ENCODE peak calls at places on chromosomes 1 and 21, in five cellular contexts. I, G, S, K and Q are unnamed samples.

GRCh38 chr1:200172311-200172710 is 144.8 kb downstream of the NR5A2 start:
- DNase-seq in I (peak), G (no peak), S (no peak), K (no peak), Q (no peak)

GRCh38 chr1:14612281-14612680 is 13.8 kb downstream of the KAZN start:
- DNase-seq in I (no peak), G (no peak), S (no peak), K (no peak), Q (no peak)

GRCh38 chr1:173134800-173135199 is 72.3 kb downstream of the TNFSF4 start:
- DNase-seq in I (no peak), G (peak), S (no peak), K (no peak), Q (no peak)

GRCh38 chr1:226711976-226712778 is 26.9 kb downstream of the ITPKB start:
- DNase-seq in I (no peak), G (no peak), S (no peak), K (no peak), Q (no peak)

GRCh38 chr1:156157974-156158373 is 4.6 kb downstream of the SEMA4A start:
- DNase-seq in I (no peak), G (no peak), S (no peak), K (no peak), Q (no peak)

GRCh38 chr1:10681296-10682113 is 114.9 kb downstream of the CASZ1 start:
- DNase-seq in I (no peak), G (no peak), S (no peak), K (no peak), Q (no peak)

GRCh38 chr1:229884765-229885164 is 182.3 kb upstream of the GALNT2 start:
- DNase-seq in I (no peak), G (no peak), S (no peak), K (no peak), Q (no peak)

GRCh38 chr1:212760126-212760823 is 31.3 kb downstream of the NSL1 start:
- DNase-seq in I (peak), G (no peak), S (no peak), K (no peak), Q (no peak)

GRCh38 chr1:150976879-150977694 is 2.5 kb upstream of the CERS2 start:
- DNase-seq in I (peak), G (peak), S (peak), K (no peak), Q (peak)

GRCh38 chr21:42213082-42213774 is 5.7 kb upstream of the ABCG1 start:
- DNase-seq in I (no peak), G (no peak), S (no peak), K (no peak), Q (no peak)

GRCh38 chr21:39107739-39108138 is 75.5 kb downstream of the PSMG1 start:
- DNase-seq in I (no peak), G (no peak), S (no peak), K (no peak), Q (no peak)

GRCh38 chr1:53734650-53735211 is 4.2 kb downstream of the GLIS1 start:
- DNase-seq in I (peak), G (no peak), S (no peak), K (peak), Q (peak)

GRCh38 chr1:212667223-212668139 is 32.2 kb downstream of the BATF3 start:
- DNase-seq in I (peak), G (no peak), S (no peak), K (peak), Q (peak)

GRCh38 chr1:43711049-43711448 is 3.7 kb downstream of the ST3GAL3 start:
- DNase-seq in I (peak), G (no peak), S (no peak), K (peak), Q (no peak)

GRCh38 chr1:178727014-178727895 is 2.2 kb downstream of the RALGPS2 start:
- DNase-seq in I (no peak), G (no peak), S (no peak), K (no peak), Q (no peak)

GRCh38 chr21:26753822-26754221 is 91.4 kb downstream of the ADAMTS1 start:
- DNase-seq in I (no peak), G (no peak), S (no peak), K (no peak), Q (no peak)

GRCh38 chr1:61142726-61143500 is 60.6 kb downstream of the NFIA start:
- DNase-seq in I (peak), G (no peak), S (no peak), K (no peak), Q (no peak)

GRCh38 chr1:22273686-22274681 is 131.1 kb upstream of the WNT4 start:
- DNase-seq in I (no peak), G (no peak), S (no peak), K (no peak), Q (no peak)

GRCh38 chr1:28395181-28395580 is 25.6 kb downstream of the PHACTR4 start:
- DNase-seq in I (no peak), G (no peak), S (no peak), K (no peak), Q (no peak)

GRCh38 chr1:103191327-103191726 is 83.0 kb upstream of the COL11A1 start:
- DNase-seq in I (no peak), G (no peak), S (no peak), K (no peak), Q (no peak)

GRCh38 chr1:184387069-184387870 is 441 bp downstream of the C1orf21 start:
- DNase-seq in I (no peak), G (peak), S (peak), K (no peak), Q (no peak)

GRCh38 chr1:212727386-212728181 is 27.9 kb upstream of the BATF3 start:
- DNase-seq in I (peak), G (no peak), S (no peak), K (no peak), Q (no peak)

GRCh38 chr1:234934611-234935033 is 194.0 kb downstream of the TOMM20 start:
- DNase-seq in I (peak), G (no peak), S (no peak), K (peak), Q (no peak)

GRCh38 chr1:199242162-199242561 is 603.3 kb downstream of the PTPRC start:
- DNase-seq in I (no peak), G (no peak), S (no peak), K (no peak), Q (no peak)

GRCh38 chr1:35454616-35455015 is 102.6 kb downstream of the KIAA0319L start:
- DNase-seq in I (peak), G (no peak), S (no peak), K (peak), Q (no peak)

GRCh38 chr1:1283821-1284220 is 3.6 kb downstream of the SCNN1D start:
- DNase-seq in I (no peak), G (no peak), S (no peak), K (no peak), Q (no peak)

GRCh38 chr21:42120056-42120903 is 49.2 kb downstream of the UMODL1 start:
- DNase-seq in I (no peak), G (no peak), S (peak), K (no peak), Q (no peak)

GRCh38 chr1:212692774-212693644 is 6.6 kb downstream of the BATF3 start:
- DNase-seq in I (no peak), G (no peak), S (no peak), K (no peak), Q (no peak)

GRCh38 chr1:180615493-180616290 is 16.1 kb upstream of the XPR1 start:
- DNase-seq in I (no peak), G (no peak), S (no peak), K (peak), Q (no peak)

GRCh38 chr1:10613340-10613739 is 138.6 kb downstream of the PEX14 start:
- DNase-seq in I (no peak), G (no peak), S (no peak), K (no peak), Q (no peak)

GRCh38 chr21:30337644-30338170 is at the start of gene KRTAP27-1:
- DNase-seq in I (no peak), G (no peak), S (no peak), K (no peak), Q (no peak)

GRCh38 chr1:27606708-27607238 is 2.8 kb upstream of the AHDC1 start:
- DNase-seq in I (no peak), G (no peak), S (no peak), K (no peak), Q (no peak)

GRCh38 chr1:115757286-115757810 is 11.2 kb downstream of the CASQ2 start:
- DNase-seq in I (no peak), G (no peak), S (no peak), K (no peak), Q (no peak)

GRCh38 chr1:154865442-154866256 is 4.4 kb downstream of the KCNN3 start:
- DNase-seq in I (no peak), G (no peak), S (no peak), K (no peak), Q (no peak)
- H3K4me3 ChIP-seq in I (no peak), G (no peak), S (no peak), K (no peak), Q (no peak)

GRCh38 chr1:11802616-11802972 is 3.2 kb downstream of the MTHFR start:
- DNase-seq in I (no peak), G (no peak), S (no peak), K (no peak), Q (no peak)
- H3K4me3 ChIP-seq in I (peak), G (peak), S (peak), K (peak), Q (peak)

DNA sequence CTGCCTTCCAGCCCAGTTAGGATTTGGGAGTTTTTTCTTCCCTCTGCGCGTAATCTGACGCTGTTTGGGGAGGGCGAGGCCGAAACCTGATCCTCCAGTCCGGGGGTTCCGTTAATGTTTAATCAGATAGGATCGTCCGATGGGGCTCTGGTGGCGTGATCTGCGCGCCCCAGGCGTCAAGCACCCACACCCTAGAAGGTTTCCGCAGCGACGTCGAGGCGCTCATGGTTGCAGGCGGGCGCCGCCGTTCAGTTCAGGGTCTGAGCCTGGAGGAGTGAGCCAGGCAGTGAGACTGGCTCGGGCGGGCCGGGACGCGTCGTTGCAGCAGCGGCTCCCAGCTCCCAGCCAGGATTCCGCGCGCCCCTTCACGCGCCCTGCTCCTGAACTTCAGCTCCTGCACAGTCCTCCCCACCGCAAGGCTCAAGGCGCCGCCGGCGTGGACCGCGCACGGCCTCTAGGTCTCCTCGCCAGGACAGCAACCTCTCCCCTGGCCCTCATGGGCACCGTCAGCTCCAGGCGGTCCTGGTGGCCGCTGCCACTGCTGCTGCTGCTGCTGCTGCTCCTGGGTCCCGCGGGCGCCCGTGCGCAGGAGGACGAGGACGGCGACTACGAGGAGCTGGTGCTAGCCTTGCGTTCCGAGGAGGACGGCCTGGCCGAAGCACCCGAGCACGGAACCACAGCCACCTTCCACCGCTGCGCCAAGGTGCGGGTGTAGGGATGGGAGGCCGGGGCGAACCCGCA is at the start of gene PCSK9:
- DNase-seq in I (no peak), G (peak), S (no peak), K (no peak), Q (no peak)
- H3K4me3 ChIP-seq in I (no peak), G (peak), S (no peak), K (peak), Q (peak)

GRCh38 chr1:164589961-164590507 is 31.1 kb downstream of the PBX1 start:
- DNase-seq in I (no peak), G (no peak), S (no peak), K (no peak), Q (no peak)

GRCh38 chr1:164587617-164588367 is 28.8 kb downstream of the PBX1 start:
- DNase-seq in I (no peak), G (no peak), S (no peak), K (no peak), Q (no peak)

GRCh38 chr1:164590592-164590991 is 31.6 kb downstream of the PBX1 start:
- DNase-seq in I (no peak), G (no peak), S (no peak), K (no peak), Q (no peak)

GRCh38 chr1:164589408-164589807 is 30.4 kb downstream of the PBX1 start:
- DNase-seq in I (no peak), G (no peak), S (no peak), K (no peak), Q (no peak)

DNA sequence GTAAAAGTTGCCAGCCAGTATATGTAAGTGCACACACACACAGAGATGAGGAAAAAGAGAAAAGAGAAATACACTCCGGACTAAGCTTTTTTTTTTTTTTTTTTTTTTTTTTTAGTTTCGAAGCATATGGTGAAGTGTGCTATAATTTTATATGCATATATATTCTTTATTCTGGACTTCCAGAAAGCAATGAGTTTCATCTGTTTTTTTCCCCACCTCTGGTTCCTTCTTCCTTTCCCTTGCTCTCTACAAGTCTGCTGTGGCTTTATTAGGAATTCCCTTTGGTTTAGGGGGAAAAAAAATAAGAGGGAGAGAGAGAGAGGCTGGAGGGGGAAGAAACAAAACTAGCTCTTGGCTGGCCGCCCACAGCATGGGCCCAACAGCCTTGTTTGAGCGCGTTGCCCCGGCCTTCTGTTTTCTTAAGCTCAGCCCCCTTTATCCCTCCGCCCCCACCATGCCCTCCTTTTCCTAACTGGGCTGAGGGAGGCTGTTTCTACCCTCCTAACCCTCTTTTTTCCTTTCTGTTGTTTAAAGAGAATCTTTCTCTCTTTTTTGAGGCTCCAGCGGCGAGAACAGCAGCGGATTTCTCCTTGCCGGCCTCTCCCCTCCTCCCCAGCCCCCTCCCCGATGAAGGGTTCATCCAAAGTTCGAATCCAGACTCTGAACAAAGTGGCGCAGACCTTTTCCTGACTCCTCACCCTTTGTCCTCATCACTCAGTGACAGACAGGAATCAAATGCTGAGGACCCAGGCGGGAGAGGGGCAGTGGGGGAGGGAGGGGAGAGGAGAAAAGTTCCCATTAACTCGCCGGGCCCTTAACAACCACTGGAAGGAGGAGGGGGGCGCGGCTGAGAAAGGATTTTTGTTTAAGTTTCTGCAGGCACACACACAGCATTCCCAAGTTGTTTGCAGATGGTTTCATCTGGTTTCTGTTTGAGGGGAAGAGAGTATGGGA is 29.7 kb downstream of the PBX1 start:
- DNase-seq in I (peak), G (peak), S (peak), K (peak), Q (peak)
- H3K4me3 ChIP-seq in I (peak), G (peak), S (peak), K (peak), Q (peak)